ENCODE peak calls at places on chromosomes 7 and 10, in seven cellular contexts. U is endothelial cell, B is nephron progenitor cell, C is WTC11, P is AG10803, O is HFF-Myc, S is chondrocyte. Y is an unnamed sample.

GRCh38 chr10:133399123-133399601 is 5.2 kb downstream of the MTG1 start:
- DNase-seq in U (no peak), B (no peak), C (no peak), P (no peak), O (no peak), S (no peak), Y (no peak)

GRCh38 chr10:86333813-86334514 is 32.6 kb downstream of the GRID1 start:
- DNase-seq in U (no peak), B (no peak), C (no peak), P (no peak), O (no peak), S (peak; percentile 60), Y (no peak)

GRCh38 chr7:6175642-6176041 is 96.8 kb downstream of the CYTH3 start:
- DNase-seq in U (no peak), B (no peak), C (no peak), P (peak; percentile 77), O (no peak), S (no peak), Y (no peak)

GRCh38 chr10:68543004-68543918 is 15.9 kb upstream of the SLC25A16 start:
- DNase-seq in U (no peak), B (no peak), C (no peak), P (peak; percentile 53), O (no peak), S (no peak), Y (no peak)

GRCh38 chr10:98309366-98310355 is 41.7 kb upstream of the LOXL4 start:
- DNase-seq in U (peak; percentile 81), B (peak; percentile 81), C (peak; percentile 81), P (peak; percentile 83), O (peak; percentile 78), S (no peak), Y (peak; percentile 70)

GRCh38 chr7:31096198-31096881 is 44.2 kb downstream of the ADCYAP1R1 start:
- DNase-seq in U (no peak), B (no peak), C (no peak), P (no peak), O (no peak), S (no peak), Y (no peak)

GRCh38 chr7:18177129-18177814 is 149.6 kb upstream of the PRPS1L1 start:
- DNase-seq in U (no peak), B (no peak), C (no peak), P (no peak), O (no peak), S (no peak), Y (no peak)

GRCh38 chr7:2517004-2517403 is 2.6 kb upstream of the LFNG start:
- DNase-seq in U (no peak), B (no peak), C (no peak), P (peak; percentile 94), O (peak; percentile 68), S (no peak), Y (no peak)

GRCh38 chr7:79332091-79332490 is 121.4 kb downstream of the MAGI2 start:
- DNase-seq in U (no peak), B (no peak), C (no peak), P (peak; percentile 64), O (no peak), S (no peak), Y (no peak)

GRCh38 chr10:27742926-27743735 is 2.5 kb downstream of the MKX start:
- DNase-seq in U (peak; percentile 35), B (peak; percentile 59), C (peak; percentile 53), P (peak; percentile 43), O (no peak), S (peak; percentile 95), Y (peak; percentile 29)

GRCh38 chr10:13257621-13258150 is 23.5 kb upstream of the UCMA start:
- DNase-seq in U (no peak), B (no peak), C (no peak), P (no peak), O (no peak), S (no peak), Y (no peak)

GRCh38 chr7:64099656-64100531 is 54.7 kb downstream of the ZNF727 start:
- DNase-seq in U (no peak), B (no peak), C (no peak), P (no peak), O (no peak), S (peak; percentile 87), Y (no peak)

GRCh38 chr7:47670738-47671137 is 88.8 kb upstream of the TNS3 start:
- DNase-seq in U (no peak), B (no peak), C (no peak), P (no peak), O (no peak), S (peak; percentile 28), Y (no peak)

GRCh38 chr10:73905256-73906018 is 5.5 kb upstream of the PLAU start:
- DNase-seq in U (no peak), B (no peak), C (no peak), P (no peak), O (no peak), S (no peak), Y (no peak)

GRCh38 chr10:1155791-1156615 is 99.8 kb downstream of the WDR37 start:
- DNase-seq in U (no peak), B (no peak), C (no peak), P (no peak), O (no peak), S (peak; percentile 72), Y (no peak)

GRCh38 chr7:44469461-44469860 is 21.0 kb downstream of the NUDCD3 start:
- DNase-seq in U (no peak), B (no peak), C (no peak), P (no peak), O (no peak), S (no peak), Y (no peak)

GRCh38 chr7:82865856-82866255 is 296.8 kb downstream of the PCLO start:
- DNase-seq in U (no peak), B (no peak), C (no peak), P (no peak), O (no peak), S (no peak), Y (no peak)

DNA sequence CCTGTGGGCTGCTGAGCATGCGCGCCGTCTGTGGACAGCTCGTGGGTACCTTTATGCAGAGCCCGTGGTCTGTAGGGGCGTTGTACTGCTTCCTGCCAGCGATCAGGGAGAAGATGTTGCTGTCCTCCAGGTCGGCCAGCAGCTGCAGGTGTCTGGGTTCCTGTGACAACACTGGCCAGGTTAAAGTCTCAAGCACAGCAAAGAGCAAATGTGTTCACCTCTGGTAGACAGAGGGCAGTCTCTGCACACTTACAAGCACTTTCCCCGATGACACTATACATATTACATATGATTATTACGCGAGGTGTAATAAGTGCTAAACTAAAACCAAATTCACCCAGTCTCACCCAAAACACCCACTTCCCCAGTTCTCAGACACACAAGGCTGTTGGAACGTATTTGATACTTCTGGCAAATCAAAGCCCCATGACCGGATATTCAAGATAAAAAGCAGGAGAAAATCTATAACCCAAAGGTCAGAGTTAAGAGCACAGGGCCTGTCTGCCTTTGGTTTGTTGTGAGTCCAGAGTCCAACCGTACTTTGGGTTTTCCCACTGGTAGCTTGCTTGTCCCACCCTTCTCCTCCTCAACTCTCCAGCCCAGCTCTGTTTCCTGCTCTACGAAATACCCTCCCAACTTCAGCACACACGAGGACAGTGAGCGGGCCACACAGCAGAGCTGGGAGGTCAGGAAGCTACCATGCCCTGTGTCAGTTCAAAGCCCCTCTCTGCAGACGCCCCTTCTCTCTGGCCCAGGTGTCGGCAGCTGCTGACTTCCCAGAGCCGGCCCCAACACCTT is 49.7 kb upstream of the DDC start:
- DNase-seq in U (no peak), B (no peak), C (no peak), P (no peak), O (no peak), S (no peak), Y (no peak)
- TF ChIP-seq CTCF in U (no peak), B (no peak), C (no peak), P (no peak), O (peak; percentile 7), S (peak; percentile 68), Y (no peak)

DNA sequence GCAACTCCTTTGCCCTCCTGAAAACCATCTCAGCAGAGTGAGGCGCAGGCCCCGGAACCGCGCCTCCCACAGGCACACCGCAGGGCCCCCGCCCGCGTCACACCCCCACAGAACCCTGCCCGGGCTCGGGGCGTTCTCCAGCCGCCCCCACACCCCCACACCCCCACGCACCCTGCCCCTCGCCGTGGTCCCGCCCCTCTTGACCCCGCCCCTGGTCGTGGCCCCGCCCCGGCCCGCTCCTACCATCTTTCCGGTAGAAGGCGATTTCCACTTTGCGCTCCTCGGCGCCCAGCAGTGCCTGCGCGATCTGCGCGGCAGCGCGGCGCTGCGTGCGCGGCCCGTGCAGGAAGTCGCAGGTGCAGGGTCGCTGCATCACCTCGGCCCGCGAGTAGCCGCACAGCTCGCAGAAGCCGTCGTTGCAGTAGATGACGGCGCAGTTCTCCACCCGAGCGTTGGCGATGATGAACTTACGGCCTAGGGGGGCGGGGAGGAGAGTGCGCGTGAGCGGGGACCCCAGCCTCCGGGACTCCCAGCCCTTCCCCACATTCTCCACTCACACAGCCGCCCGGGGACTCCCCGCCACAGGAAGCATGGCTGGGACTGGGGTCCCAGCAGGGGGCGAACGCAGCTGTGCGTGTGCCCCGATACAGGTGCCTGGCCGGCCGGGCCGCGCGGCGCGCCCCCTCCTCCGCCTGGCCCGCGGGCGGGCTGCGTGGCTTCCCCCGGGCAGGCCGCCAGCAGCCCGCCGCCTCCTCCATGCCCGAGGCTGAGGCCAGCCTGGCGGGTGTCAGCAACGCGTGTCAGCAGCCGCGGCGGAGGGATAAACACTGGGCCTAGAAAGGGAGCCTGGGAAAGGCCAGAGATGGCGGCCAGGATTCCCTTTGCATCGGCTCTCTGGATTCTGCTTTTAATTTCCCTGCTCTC is 3.4 kb downstream of the KCNH2 start:
- DNase-seq in U (peak; percentile 36), B (peak; percentile 74), C (peak; percentile 62), P (no peak), O (no peak), S (no peak), Y (no peak)
- TF ChIP-seq CTCF in U (peak; percentile 50), B (peak; percentile 23), C (no peak), P (no peak), O (peak; percentile 31), S (peak; percentile 69), Y (peak; percentile 61)

DNA sequence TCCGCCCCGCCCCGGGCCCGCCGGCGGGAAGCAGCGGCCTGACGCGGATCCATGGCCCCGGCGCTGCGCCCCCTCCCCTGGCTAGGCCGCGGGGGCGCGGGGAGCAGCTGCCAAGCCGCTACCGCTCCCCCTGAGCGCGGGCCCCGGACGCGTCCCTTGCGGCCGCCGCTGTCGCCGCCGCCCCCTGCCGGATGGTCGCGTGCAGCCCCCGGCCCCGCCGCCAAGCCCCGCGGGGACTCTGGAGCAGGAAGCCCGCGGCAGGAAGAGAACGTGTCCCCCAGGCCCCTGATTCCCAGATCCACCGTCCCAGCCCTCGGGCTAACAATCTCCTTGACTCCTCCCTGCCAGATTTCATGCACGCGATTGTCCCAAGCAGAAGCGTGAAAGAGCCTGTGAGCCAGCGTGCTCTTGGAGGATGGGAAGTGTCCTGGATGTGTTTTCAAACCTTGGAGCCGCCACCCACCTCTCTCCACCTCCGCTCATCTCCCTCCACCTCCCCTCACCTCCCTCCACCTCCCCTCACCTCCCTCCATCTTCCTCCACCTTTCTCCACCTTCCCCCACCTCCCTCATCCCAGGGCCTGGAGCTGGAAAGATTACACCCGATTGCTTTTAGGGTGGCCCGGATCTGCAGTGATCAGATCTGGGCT is 419 bp upstream of the PRTFDC1 start:
- DNase-seq in U (peak; percentile 72), B (peak; percentile 76), C (no peak), P (peak; percentile 82), O (peak; percentile 41), S (no peak), Y (peak; percentile 62)
- TF ChIP-seq CTCF in U (peak; percentile 61), B (no peak), C (no peak), P (no peak), O (no peak), S (peak; percentile 75), Y (peak; percentile 61)

DNA sequence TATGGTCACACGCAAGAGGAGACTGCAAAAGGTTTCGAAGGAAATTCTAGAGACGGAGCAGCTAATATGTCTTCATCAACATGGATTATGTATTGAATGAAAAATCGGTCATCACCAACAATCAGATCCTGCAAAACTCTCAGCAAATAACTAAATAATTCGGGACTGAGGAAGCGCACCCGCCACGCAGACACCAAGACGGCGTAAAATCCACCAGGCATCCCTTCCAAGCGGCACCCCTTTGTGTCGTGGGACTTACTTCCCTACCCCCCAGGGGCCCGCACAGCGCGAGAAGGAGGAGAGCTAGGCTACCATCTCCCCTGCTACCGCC is 749 bp downstream of the ARL3 start:
- DNase-seq in U (no peak), B (no peak), C (no peak), P (peak; percentile 24), O (no peak), S (no peak), Y (no peak)
- TF ChIP-seq CTCF in U (peak; percentile 54), B (peak; percentile 51), C (no peak), P (peak; percentile 62), O (no peak), S (no peak), Y (no peak)